ENCODE peak calls at places on chromosomes 12 and 14, in five cellular contexts. One of them, this sample, is unnamed.
A peak's percentile ranks its signal among the peaks of the same experiment; 100 is the strongest.

GRCh38 chr12:4285070-4285469 is 11.5 kb downstream of the CCND2 start:
- DNase-seq in heart left ventricle: no peak
- DNase-seq in mucosa of descending colon: no peak
- DNase-seq in A549: no peak
- DNase-seq in astrocyte of the spinal cord: no peak
- DNase-seq in this sample: no peak

GRCh38 chr12:86484473-86484872 is 228.3 kb upstream of the MGAT4C start:
- DNase-seq in heart left ventricle: peak; percentile 35
- DNase-seq in mucosa of descending colon: no peak
- DNase-seq in A549: no peak
- DNase-seq in astrocyte of the spinal cord: no peak
- DNase-seq in this sample: no peak

GRCh38 chr12:93062100-93062419 is 133.0 kb upstream of the EEA1 start:
- DNase-seq in heart left ventricle: no peak
- DNase-seq in mucosa of descending colon: no peak
- DNase-seq in A549: no peak
- DNase-seq in astrocyte of the spinal cord: no peak
- DNase-seq in this sample: no peak

GRCh38 chr12:91685917-91686316 is 459.7 kb downstream of the BTG1 start:
- DNase-seq in heart left ventricle: no peak
- DNase-seq in mucosa of descending colon: no peak
- DNase-seq in A549: peak; percentile 65
- DNase-seq in astrocyte of the spinal cord: peak; percentile 41
- DNase-seq in this sample: no peak

GRCh38 chr14:91924871-91925726 is 22.4 kb downstream of the FBLN5 start:
- DNase-seq in heart left ventricle: peak; percentile 68
- DNase-seq in mucosa of descending colon: no peak
- DNase-seq in A549: no peak
- DNase-seq in astrocyte of the spinal cord: no peak
- DNase-seq in this sample: no peak

GRCh38 chr12:72523754-72524153 is 251.6 kb downstream of the TRHDE start:
- DNase-seq in heart left ventricle: no peak
- DNase-seq in mucosa of descending colon: no peak
- DNase-seq in A549: no peak
- DNase-seq in astrocyte of the spinal cord: no peak
- DNase-seq in this sample: no peak

GRCh38 chr12:3777206-3777809 is 24.4 kb upstream of the CRACR2A start:
- DNase-seq in heart left ventricle: no peak
- DNase-seq in mucosa of descending colon: peak; percentile 70
- DNase-seq in A549: peak; percentile 46
- DNase-seq in astrocyte of the spinal cord: peak; percentile 45
- DNase-seq in this sample: no peak

GRCh38 chr14:38749936-38750335 is 353.1 kb downstream of the SEC23A start:
- DNase-seq in heart left ventricle: no peak
- DNase-seq in mucosa of descending colon: no peak
- DNase-seq in A549: no peak
- DNase-seq in astrocyte of the spinal cord: no peak
- DNase-seq in this sample: no peak

GRCh38 chr12:4449862-4450222 is 4.2 kb upstream of the FGF6 start:
- DNase-seq in heart left ventricle: no peak
- DNase-seq in mucosa of descending colon: peak; percentile 34
- DNase-seq in A549: no peak
- DNase-seq in astrocyte of the spinal cord: no peak
- DNase-seq in this sample: no peak

GRCh38 chr12:50618864-50619609 is 114.3 kb downstream of the DIP2B start:
- DNase-seq in heart left ventricle: no peak
- DNase-seq in mucosa of descending colon: no peak
- DNase-seq in A549: peak; percentile 30
- DNase-seq in astrocyte of the spinal cord: peak; percentile 69
- DNase-seq in this sample: no peak

GRCh38 chr14:102323102-102323501 is 3.6 kb downstream of the ZNF839 start:
- DNase-seq in heart left ventricle: no peak
- DNase-seq in mucosa of descending colon: peak; percentile 70
- DNase-seq in A549: peak; percentile 79
- DNase-seq in astrocyte of the spinal cord: peak; percentile 69
- DNase-seq in this sample: no peak

GRCh38 chr14:70648374-70648773 is 6.7 kb downstream of the TTC9 start:
- DNase-seq in heart left ventricle: no peak
- DNase-seq in mucosa of descending colon: no peak
- DNase-seq in A549: no peak
- DNase-seq in astrocyte of the spinal cord: no peak
- DNase-seq in this sample: no peak

GRCh38 chr12:53424626-53425514 is 1.2 kb downstream of the AMHR2 start:
- DNase-seq in heart left ventricle: no peak
- DNase-seq in mucosa of descending colon: no peak
- DNase-seq in A549: no peak
- DNase-seq in astrocyte of the spinal cord: no peak
- DNase-seq in this sample: no peak

GRCh38 chr12:53274445-53274844 is 6.3 kb downstream of the ESPL1 start:
- DNase-seq in heart left ventricle: no peak
- DNase-seq in mucosa of descending colon: no peak
- DNase-seq in A549: no peak
- DNase-seq in astrocyte of the spinal cord: no peak
- DNase-seq in this sample: no peak

GRCh38 chr14:100867631-100868315 is 35.7 kb downstream of the RTL1 start:
- DNase-seq in heart left ventricle: peak; percentile 45
- DNase-seq in mucosa of descending colon: no peak
- DNase-seq in A549: no peak
- DNase-seq in astrocyte of the spinal cord: no peak
- DNase-seq in this sample: no peak

GRCh38 chr12:86837246-86837645 is 581.1 kb upstream of the MGAT4C start:
- DNase-seq in heart left ventricle: no peak
- DNase-seq in mucosa of descending colon: no peak
- DNase-seq in A549: no peak
- DNase-seq in astrocyte of the spinal cord: no peak
- DNase-seq in this sample: no peak

GRCh38 chr14:21025374-21026151 is 702 bp upstream of the NDRG2 start:
- DNase-seq in heart left ventricle: peak; percentile 94
- DNase-seq in mucosa of descending colon: peak; percentile 58
- DNase-seq in A549: no peak
- DNase-seq in astrocyte of the spinal cord: no peak
- DNase-seq in this sample: peak; percentile 23

GRCh38 chr12:48069253-48069652 is 36.6 kb downstream of the SENP1 start:
- DNase-seq in heart left ventricle: no peak
- DNase-seq in mucosa of descending colon: no peak
- DNase-seq in A549: no peak
- DNase-seq in astrocyte of the spinal cord: no peak
- DNase-seq in this sample: no peak

GRCh38 chr12:54565658-54566552 is 16.5 kb downstream of the PDE1B start:
- DNase-seq in heart left ventricle: no peak
- DNase-seq in mucosa of descending colon: no peak
- DNase-seq in A549: no peak
- DNase-seq in astrocyte of the spinal cord: no peak
- DNase-seq in this sample: no peak

GRCh38 chr12:52380271-52380694 is 5.2 kb downstream of the KRT84 start:
- DNase-seq in heart left ventricle: no peak
- DNase-seq in mucosa of descending colon: peak; percentile 61
- DNase-seq in A549: peak; percentile 66
- DNase-seq in astrocyte of the spinal cord: peak; percentile 16
- DNase-seq in this sample: peak; percentile 27

GRCh38 chr14:52325126-52325525 is 11.0 kb downstream of the PTGER2 start:
- DNase-seq in heart left ventricle: no peak
- DNase-seq in mucosa of descending colon: no peak
- DNase-seq in A549: no peak
- DNase-seq in astrocyte of the spinal cord: peak; percentile 71
- DNase-seq in this sample: no peak

GRCh38 chr12:60689137-60689536 is 1093.3 kb downstream of the SLC16A7 start:
- DNase-seq in heart left ventricle: no peak
- DNase-seq in mucosa of descending colon: no peak
- DNase-seq in A549: peak; percentile 3
- DNase-seq in astrocyte of the spinal cord: no peak
- DNase-seq in this sample: no peak
- TF ChIP-seq CTCF in heart left ventricle: no peak
- TF ChIP-seq CTCF in mucosa of descending colon: no peak
- TF ChIP-seq CTCF in A549: no peak
- TF ChIP-seq CTCF in astrocyte of the spinal cord: no peak
- TF ChIP-seq CTCF in this sample: no peak

GRCh38 chr14:94922595-94923239 is 152.8 kb upstream of the GSC start:
- DNase-seq in heart left ventricle: no peak
- DNase-seq in mucosa of descending colon: no peak
- DNase-seq in A549: no peak
- DNase-seq in astrocyte of the spinal cord: no peak
- DNase-seq in this sample: no peak
- TF ChIP-seq CTCF in heart left ventricle: no peak
- TF ChIP-seq CTCF in mucosa of descending colon: no peak
- TF ChIP-seq CTCF in A549: no peak
- TF ChIP-seq CTCF in astrocyte of the spinal cord: no peak
- TF ChIP-seq CTCF in this sample: no peak

DNA sequence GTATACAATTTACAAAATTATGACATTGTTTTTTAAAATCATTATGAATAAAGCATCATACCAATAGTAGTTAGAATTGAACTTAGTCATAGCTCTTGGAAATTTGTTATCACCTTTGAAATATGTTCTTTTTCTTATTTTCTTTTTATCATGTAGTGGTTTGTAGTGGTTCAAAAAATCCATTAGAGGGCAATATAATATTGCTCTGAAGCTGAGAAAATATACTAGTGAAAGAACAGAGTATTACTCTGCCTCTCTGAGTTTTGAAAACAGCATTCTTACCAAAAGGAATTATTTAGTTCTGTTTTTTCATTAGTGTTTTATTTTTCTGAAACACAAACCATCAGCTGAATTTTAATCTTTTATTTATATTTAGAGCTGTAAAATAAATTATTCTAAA is 76.2 kb downstream of the PDZRN4 start:
- DNase-seq in heart left ventricle: no peak
- DNase-seq in mucosa of descending colon: no peak
- DNase-seq in A549: peak; percentile 6
- DNase-seq in astrocyte of the spinal cord: peak; percentile 12
- DNase-seq in this sample: no peak
- TF ChIP-seq CTCF in heart left ventricle: peak; percentile 62
- TF ChIP-seq CTCF in mucosa of descending colon: no peak
- TF ChIP-seq CTCF in A549: peak; percentile 42
- TF ChIP-seq CTCF in astrocyte of the spinal cord: peak; percentile 36
- TF ChIP-seq CTCF in this sample: peak; percentile 70

DNA sequence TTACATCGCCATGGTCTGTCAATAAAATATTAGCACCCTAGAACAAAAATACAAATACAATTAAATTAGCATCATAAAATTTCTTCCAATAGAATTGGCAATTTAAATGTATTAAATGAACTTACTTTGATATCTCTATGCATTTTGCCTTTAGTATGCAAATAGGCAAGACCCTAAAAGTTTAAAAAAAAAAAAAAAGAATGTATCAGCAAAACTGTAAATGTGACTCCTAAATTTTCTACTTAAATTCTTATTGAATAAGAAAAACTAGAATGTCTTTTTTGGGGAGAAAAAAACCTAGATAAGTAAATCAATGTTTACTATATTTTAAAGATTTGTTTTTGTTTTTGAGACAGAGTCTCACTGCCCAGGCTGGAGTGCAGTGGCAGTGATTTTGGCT is 56.2 kb downstream of the MAP4K5 start:
- DNase-seq in heart left ventricle: no peak
- DNase-seq in mucosa of descending colon: no peak
- DNase-seq in A549: no peak
- DNase-seq in astrocyte of the spinal cord: no peak
- DNase-seq in this sample: no peak
- TF ChIP-seq CTCF in heart left ventricle: no peak
- TF ChIP-seq CTCF in mucosa of descending colon: no peak
- TF ChIP-seq CTCF in A549: no peak
- TF ChIP-seq CTCF in astrocyte of the spinal cord: no peak
- TF ChIP-seq CTCF in this sample: no peak

DNA sequence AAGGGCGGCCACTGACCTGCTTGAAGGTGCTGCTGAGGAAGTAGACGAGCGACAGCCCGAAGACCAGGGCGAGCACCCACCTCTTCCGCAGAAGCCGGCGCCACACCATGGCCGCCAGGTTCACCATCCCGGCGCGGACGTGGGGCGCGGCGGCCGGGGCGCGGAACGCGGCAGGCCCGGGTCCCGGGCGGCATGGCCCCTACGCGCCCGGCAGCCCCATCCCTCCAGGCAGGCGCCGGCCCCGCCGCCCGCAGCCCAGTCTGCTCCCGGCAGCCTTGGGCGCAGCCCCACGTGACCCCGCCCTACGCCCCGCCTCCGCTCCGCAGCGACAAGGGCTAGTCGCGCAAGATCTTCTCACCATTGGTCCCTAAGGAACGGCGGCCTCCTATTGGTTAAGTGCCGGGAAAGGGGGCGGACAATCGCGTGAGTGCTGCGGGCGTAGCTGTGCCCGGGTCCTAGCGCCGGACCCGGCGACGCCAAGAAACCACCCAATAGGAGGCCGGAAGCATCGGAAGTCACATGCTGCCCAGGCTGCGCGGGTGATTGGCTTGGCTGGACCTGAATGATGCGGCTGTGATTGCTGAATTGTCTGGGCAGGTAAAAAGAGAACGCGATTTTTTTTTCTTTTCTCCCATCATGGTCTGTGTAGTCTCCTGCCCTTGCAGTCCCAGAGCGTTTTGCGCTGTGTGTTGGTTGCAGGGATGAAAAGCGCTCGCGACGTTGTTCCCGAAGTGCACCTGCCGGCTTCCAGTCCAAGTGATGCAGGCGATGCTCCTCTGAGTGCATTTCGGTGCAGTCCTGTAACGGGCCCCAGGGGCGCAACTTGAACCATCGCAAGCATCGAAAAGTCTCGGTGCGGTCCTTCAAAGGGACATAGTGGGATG is at the start of the genes RNFT2 and SPRING1:
- DNase-seq in heart left ventricle: peak; percentile 98
- DNase-seq in mucosa of descending colon: peak; percentile 99
- DNase-seq in A549: peak; percentile 99
- DNase-seq in astrocyte of the spinal cord: peak; percentile 99
- DNase-seq in this sample: peak; percentile 98
- TF ChIP-seq CTCF in heart left ventricle: no peak
- TF ChIP-seq CTCF in mucosa of descending colon: no peak
- TF ChIP-seq CTCF in A549: no peak
- TF ChIP-seq CTCF in astrocyte of the spinal cord: no peak
- TF ChIP-seq CTCF in this sample: peak; percentile 49

This sample was measured in neural crest cell.